ENCODE peak calls at places on chromosomes 6 and 20, in eight cellular contexts. H is A549, P is HCT116, I is endothelial cell of umbilical vein, Z is H1, F is GM12878, C is HepG2, J is K562. T is an unnamed sample.

GRCh38 chr6:24614648-24615047 is 31.3 kb downstream of the KIAA0319 start:
- DNase-seq in H (no peak), P (no peak), I (no peak), Z (no peak), F (no peak), C (no peak), J (no peak), T (no peak)

GRCh38 chr6:31624070-31624469 is 3.6 kb downstream of the PRRC2A start:
- DNase-seq in H (no peak), P (no peak), I (no peak), Z (no peak), F (no peak), C (no peak), J (no peak), T (no peak)

GRCh38 chr6:132079286-132079685 is 128.1 kb upstream of the CCN2 start:
- DNase-seq in H (no peak), P (no peak), I (no peak), Z (no peak), F (no peak), C (no peak), J (no peak), T (no peak)

GRCh38 chr20:57350086-57350710 is 857 bp upstream of the RAE1 start:
- DNase-seq in H (no peak), P (no peak), I (no peak), Z (no peak), F (no peak), C (no peak), J (no peak), T (no peak)

GRCh38 chr20:46058656-46059281 is 29.8 kb downstream of the SLC12A5 start:
- DNase-seq in H (no peak), P (no peak), I (no peak), Z (no peak), F (no peak), C (no peak), J (no peak), T (peak; percentile 83)

GRCh38 chr6:84466521-84466920 is 239.1 kb upstream of the CEP162 start:
- DNase-seq in H (peak; percentile 78), P (peak; percentile 16), I (peak; percentile 93), Z (no peak), F (no peak), C (no peak), J (no peak), T (no peak)

GRCh38 chr6:34795836-34796425 is 4.0 kb downstream of the BLTP3A start:
- DNase-seq in H (peak; percentile 7), P (no peak), I (peak; percentile 26), Z (no peak), F (no peak), C (peak; percentile 28), J (no peak), T (no peak)

GRCh38 chr6:144294016-144294415 is 8.9 kb downstream of the UTRN start:
- DNase-seq in H (no peak), P (no peak), I (peak; percentile 59), Z (no peak), F (no peak), C (no peak), J (no peak), T (no peak)

GRCh38 chr20:63885264-63886053 is 9.5 kb upstream of the DNAJC5 start:
- DNase-seq in H (no peak), P (no peak), I (no peak), Z (no peak), F (no peak), C (no peak), J (no peak), T (no peak)

GRCh38 chr6:22436134-22436533 is 133.2 kb upstream of the HDGFL1 start:
- DNase-seq in H (no peak), P (no peak), I (no peak), Z (no peak), F (no peak), C (no peak), J (no peak), T (no peak)

GRCh38 chr6:69866351-69867074 is at the start of gene COL19A1:
- DNase-seq in H (no peak), P (no peak), I (peak; percentile 21), Z (no peak), F (peak; percentile 76), C (no peak), J (no peak), T (peak; percentile 15)

GRCh38 chr6:138814179-138814834 is 18.4 kb downstream of the ECT2L start:
- DNase-seq in H (no peak), P (no peak), I (peak; percentile 46), Z (no peak), F (no peak), C (peak; percentile 93), J (no peak), T (no peak)

GRCh38 chr20:23453944-23454543 is 1.4 kb upstream of the CST11 start:
- DNase-seq in H (no peak), P (no peak), I (no peak), Z (no peak), F (no peak), C (no peak), J (no peak), T (no peak)

GRCh38 chr6:39295538-39295937 is 18.7 kb downstream of the KCNK17 start:
- DNase-seq in H (no peak), P (no peak), I (no peak), Z (no peak), F (no peak), C (no peak), J (peak; percentile 69), T (no peak)

GRCh38 chr6:88166901-88167624 is 916 bp upstream of the CNR1 start:
- DNase-seq in H (no peak), P (no peak), I (no peak), Z (no peak), F (no peak), C (no peak), J (no peak), T (no peak)

GRCh38 chr6:15247750-15248450 is 2.0 kb downstream of the JARID2 start:
- DNase-seq in H (peak; percentile 54), P (no peak), I (peak; percentile 55), Z (no peak), F (no peak), C (peak; percentile 46), J (peak; percentile 83), T (peak; percentile 80)

GRCh38 chr6:15250440-15251168 is 4.7 kb downstream of the JARID2 start:
- DNase-seq in H (no peak), P (no peak), I (no peak), Z (no peak), F (no peak), C (no peak), J (no peak), T (no peak)

GRCh38 chr6:15249371-15250019 is 3.6 kb downstream of the JARID2 start:
- DNase-seq in H (no peak), P (no peak), I (no peak), Z (no peak), F (no peak), C (no peak), J (no peak), T (peak; percentile 45)

GRCh38 chr6:15247214-15247749 is 1.4 kb downstream of the JARID2 start:
- DNase-seq in H (no peak), P (no peak), I (no peak), Z (no peak), F (no peak), C (no peak), J (no peak), T (peak; percentile 32)

DNA sequence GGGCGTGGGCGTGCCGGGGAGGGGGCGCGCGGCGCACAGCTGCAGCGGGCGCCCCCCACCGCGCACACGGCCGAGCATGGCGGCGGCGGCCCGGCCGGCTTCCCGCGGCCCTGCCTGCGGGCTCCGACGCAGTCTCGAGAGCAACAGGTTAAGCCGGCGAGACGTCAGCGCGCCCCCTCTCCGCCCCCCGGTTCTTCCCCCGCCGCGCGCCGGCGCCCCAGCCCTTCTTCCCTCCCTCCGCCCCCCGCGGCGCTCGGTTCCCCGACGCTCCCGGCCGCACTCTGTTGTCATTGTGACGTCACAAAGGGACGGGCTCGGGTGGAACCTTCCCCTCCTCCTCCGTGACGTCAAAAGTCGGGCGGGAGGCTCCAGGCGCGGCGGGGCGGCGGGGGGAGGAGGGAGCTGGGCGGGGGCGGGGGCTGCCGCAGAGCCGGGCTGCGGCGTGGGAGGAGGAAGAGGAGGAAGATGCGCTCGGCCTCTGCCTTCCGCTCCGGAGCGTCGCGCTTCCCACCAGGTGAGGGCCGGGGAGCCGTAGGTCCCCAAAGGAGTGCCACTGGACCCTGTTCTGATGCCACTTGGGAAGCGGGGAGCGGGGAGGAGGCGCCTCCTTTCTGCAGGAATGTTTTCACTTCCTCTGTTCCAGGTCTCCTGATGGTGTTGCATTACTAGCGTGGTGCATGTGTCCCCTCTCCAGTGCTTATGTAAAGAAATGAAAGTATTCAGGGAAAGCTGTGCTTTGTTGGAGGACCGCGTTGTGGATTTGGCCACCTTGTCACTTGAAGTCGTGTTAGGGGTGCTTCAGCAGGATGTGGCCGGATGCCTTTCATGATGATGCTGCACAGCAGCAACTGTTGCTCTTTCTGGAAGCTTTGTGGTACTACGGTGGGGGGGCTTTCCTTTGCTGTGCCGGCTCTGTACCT is 2.8 kb downstream of the JARID2 start:
- DNase-seq in H (peak; percentile 96), P (peak; percentile 92), I (peak; percentile 89), Z (peak; percentile 67), F (peak; percentile 67), C (peak; percentile 93), J (peak; percentile 97), T (peak; percentile 99)
- TF ChIP-seq CTCF in H (no peak), P (peak; percentile 18), I (no peak), Z (peak; percentile 0), F (no peak), C (peak; percentile 43), J (peak; percentile 20), T (no peak)

DNA sequence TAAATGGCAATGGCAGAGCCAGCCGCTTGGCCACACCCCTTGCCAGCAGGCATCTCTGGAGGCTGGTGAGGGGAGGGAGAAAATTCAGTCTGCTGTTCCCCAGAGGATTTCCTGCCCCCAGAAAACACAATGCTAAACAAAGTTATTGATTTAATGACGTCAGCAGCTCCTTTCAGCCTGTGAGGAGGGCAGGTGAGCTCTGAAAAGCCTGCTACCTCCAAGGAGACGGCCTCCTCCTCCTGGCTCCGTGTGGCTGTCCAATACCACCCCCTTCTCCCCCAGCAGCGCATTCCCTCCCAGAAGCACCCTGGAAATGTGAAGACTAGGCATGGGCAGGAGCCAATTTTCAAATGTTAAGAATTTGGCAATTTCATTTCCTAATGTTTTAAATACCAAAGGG is 393.1 kb downstream of the ZFAND3 start:
- DNase-seq in H (no peak), P (no peak), I (peak; percentile 88), Z (peak; percentile 17), F (no peak), C (no peak), J (no peak), T (no peak)
- TF ChIP-seq MAX in H (no peak), P (no peak), I (no peak), Z (no peak), F (no peak), C (no peak), J (no peak), T (no peak)

GRCh38 chr6:28225056-28225834 is at the start of gene ZSCAN9:
- DNase-seq in H (peak; percentile 90), P (peak; percentile 87), I (peak; percentile 89), Z (peak; percentile 66), F (peak; percentile 44), C (peak; percentile 86), J (peak; percentile 90), T (peak; percentile 90)
- TF ChIP-seq POLR2A in H (peak; percentile 58), P (no peak), I (peak; percentile 82), Z (no peak), F (peak; percentile 95), C (peak; percentile 81), J (peak; percentile 91), T (peak; percentile 52)

DNA sequence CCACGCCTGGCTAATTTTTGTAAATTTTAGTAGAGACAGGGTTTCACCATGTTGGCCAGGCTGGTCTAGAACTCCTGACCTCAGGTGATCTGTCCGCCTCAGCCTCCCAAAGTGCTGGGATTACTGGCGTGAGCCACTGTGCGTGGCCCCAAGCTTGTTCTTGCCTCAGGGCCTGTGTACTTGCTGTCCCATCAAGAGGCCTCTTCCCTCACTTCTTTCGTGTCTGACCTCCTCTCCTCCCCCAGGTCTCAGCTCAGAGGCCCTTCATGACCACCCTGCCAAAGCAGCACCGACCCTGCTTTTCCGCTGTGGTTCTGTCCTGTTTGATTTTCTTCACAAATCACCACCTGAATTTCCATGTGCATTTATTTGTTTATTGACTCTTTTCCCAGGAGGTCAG is 10.5 kb upstream of the UBE2V1 start:
- DNase-seq in H (no peak), P (no peak), I (no peak), Z (no peak), F (no peak), C (no peak), J (no peak), T (no peak)
- TF ChIP-seq CTCF in H (no peak), P (no peak), I (no peak), Z (no peak), F (no peak), C (no peak), J (no peak), T (no peak)